ENCODE peak calls at places on chromosomes 16 and 17, in four cellular contexts. A is AG04450; V is CD4-positive, alpha-beta memory T cell; O is left ventricle myocardium inferior. M is an unnamed sample.
A peak's percentile ranks its signal among the peaks of the same experiment; 100 is the strongest.

GRCh38 chr17:14302421-14303099 is 1.7 kb downstream of the HS3ST3B1 start:
- DNase-seq in A (peak; percentile 63), V (peak; percentile 81), O (peak; percentile 84), M (peak; percentile 92)

GRCh38 chr17:82598256-82599011 is 49.8 kb downstream of the WDR45B start:
- DNase-seq in O (no peak), V (no peak), A (no peak), M (peak; percentile 37)

GRCh38 chr17:33603794-33604193 is 310.7 kb upstream of the ASIC2 start:
- DNase-seq in O (no peak), A (no peak), V (no peak), M (no peak)

GRCh38 chr17:19645608-19646250 is 2.8 kb upstream of the ALDH3A2 start:
- DNase-seq in A (no peak), O (no peak), V (peak; percentile 45), M (peak; percentile 58)

GRCh38 chr17:17170346-17170976 is 35.7 kb downstream of the PLD6 start:
- DNase-seq in V (no peak), O (no peak), A (no peak), M (no peak)

GRCh38 chr17:205176-205538 is 23.7 kb upstream of the DOC2B start:
- DNase-seq in A (no peak), O (no peak), V (no peak), M (no peak)

GRCh38 chr17:2712300-2713043 is 908 bp upstream of the CLUH start:
- DNase-seq in V (no peak), O (no peak), A (no peak), M (no peak)

GRCh38 chr17:992933-993332 is 4.0 kb upstream of the TIMM22 start:
- DNase-seq in A (no peak), V (no peak), O (no peak), M (no peak)

GRCh38 chr17:50832267-50833227 is 2.8 kb upstream of the WFIKKN2 start:
- DNase-seq in O (no peak), A (no peak), V (no peak), M (no peak)

GRCh38 chr16:79714440-79714839 is 113.9 kb upstream of the MAF start:
- DNase-seq in O (no peak), A (no peak), V (no peak), M (no peak)
- H3K27ac ChIP-seq in O (no peak overlapping the region), A (no peak overlapping the region), V (no peak overlapping the region), M (no peak overlapping the region)

DNA sequence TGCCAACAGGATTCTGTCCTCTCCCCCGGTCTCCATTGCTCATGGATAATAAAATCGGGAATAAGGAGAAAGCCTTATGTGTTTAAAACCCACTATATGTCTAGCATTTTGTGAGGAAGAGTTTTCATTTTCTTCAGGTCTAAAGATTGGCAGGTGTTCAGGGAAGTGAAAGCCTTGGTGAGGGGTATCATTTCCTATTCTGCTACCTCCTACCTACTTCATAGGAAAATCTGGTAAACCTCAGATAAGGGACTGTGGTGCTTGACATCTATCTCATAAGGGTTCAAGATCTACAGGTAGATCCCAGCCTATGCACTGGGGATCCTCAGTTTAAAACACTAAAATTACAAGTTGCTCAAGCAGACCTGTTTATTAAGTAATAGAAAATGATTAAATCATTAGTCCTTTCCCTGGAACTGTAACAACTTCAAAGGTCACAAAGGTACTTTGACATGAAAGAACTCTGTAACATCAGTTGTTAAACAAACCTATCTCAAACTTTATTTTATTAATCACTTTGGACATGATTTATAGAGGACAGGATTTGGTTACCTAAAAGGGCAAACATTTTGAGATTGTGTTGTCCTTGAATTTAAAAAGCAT is 6.5 kb downstream of the MOSMO start:
- DNase-seq in O (no peak), A (no peak), V (no peak), M (no peak)
- H3K27ac ChIP-seq in O (no peak overlapping the region), A (no peak overlapping the region), V (no peak overlapping the region), M (no peak overlapping the region)

GRCh38 chr16:473046-474043 is 47.9 kb downstream of the RAB11FIP3 start:
- DNase-seq in A (no peak), O (no peak), V (no peak), M (no peak)

GRCh38 chr16:476039-476438 is 50.6 kb downstream of the RAB11FIP3 start:
- DNase-seq in V (no peak), A (no peak), O (no peak), M (no peak)

GRCh38 chr16:472199-472504 is 46.7 kb downstream of the RAB11FIP3 start:
- DNase-seq in A (no peak), V (no peak), O (no peak), M (no peak)

GRCh38 chr16:477287-477686 is 50.2 kb upstream of the CAPN15 start:
- DNase-seq in O (peak; percentile 27), A (no peak), V (no peak), M (no peak)

DNA sequence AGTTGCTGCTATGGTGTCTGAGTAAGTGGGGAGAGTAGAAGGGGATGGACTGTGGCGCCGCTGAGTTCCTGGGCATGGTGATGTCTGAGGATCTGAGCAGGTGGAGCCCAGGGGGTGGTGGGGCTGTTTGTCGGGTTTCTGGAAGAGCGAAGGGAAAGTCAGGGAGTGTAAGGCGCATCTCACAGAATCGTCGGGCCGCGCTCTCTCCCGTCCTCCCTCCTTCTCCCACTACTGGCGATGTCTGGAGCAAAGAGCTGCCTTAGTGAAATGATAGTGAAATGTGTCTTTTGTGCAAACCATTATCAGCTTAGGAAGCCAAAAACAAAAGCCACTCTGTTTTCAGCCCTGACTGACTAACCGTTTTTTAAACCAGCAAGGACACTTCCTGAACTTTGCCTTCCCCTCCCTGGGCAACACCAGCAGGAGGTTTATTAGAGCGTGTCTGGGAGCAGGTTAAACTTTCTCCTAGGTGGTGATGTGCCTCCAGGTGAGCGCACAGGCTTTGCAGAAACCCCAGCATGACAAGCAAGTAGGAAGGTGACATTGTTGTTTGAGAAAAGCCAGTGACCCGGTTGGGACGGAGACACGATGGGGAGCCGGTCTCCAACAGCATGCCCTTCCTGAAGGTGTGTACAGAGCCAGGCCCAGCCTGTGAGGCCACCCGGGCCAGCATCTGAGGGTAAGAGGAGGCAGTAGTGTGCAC is 49.1 kb downstream of the RAB11FIP3 start:
- DNase-seq in V (no peak), O (no peak), A (no peak), M (no peak)
- H3K27ac ChIP-seq in V (no peak overlapping the region), O (no peak overlapping the region), A (no peak overlapping the region), M (no peak overlapping the region)

GRCh38 chr17:37553357-37553966 is 55.8 kb downstream of the SYNRG start:
- DNase-seq in O (no peak), A (no peak), V (no peak), M (no peak)
- H3K27ac ChIP-seq in O (no peak overlapping the region), A (no peak overlapping the region), V (no peak overlapping the region), M (no peak overlapping the region)